ENCODE peak calls at places on chromosomes 6 and 20, in eight cellular contexts. One of them, this sample, is unnamed.

GRCh38 chr6:7461416-7461815 is 71.8 kb downstream of the RIOK1 start:
- DNase-seq in H1: no peak
- DNase-seq in HL-60: no peak
- DNase-seq in SK-N-SH: no peak
- DNase-seq in breast epithelium: no peak
- DNase-seq in suprapubic skin: no peak
- DNase-seq in stomach: no peak
- DNase-seq in upper lobe of left lung: no peak
- DNase-seq in this sample: no peak

GRCh38 chr6:21731411-21732031 is 138.0 kb downstream of the SOX4 start:
- DNase-seq in upper lobe of left lung: peak; percentile 70
- DNase-seq in HL-60: no peak
- DNase-seq in suprapubic skin: no peak
- DNase-seq in SK-N-SH: no peak
- DNase-seq in H1: no peak
- DNase-seq in stomach: no peak
- DNase-seq in breast epithelium: peak; percentile 74
- DNase-seq in this sample: no peak

GRCh38 chr6:164308339-164308738 is 893.8 kb downstream of the QKI start:
- DNase-seq in upper lobe of left lung: no peak
- DNase-seq in stomach: no peak
- DNase-seq in H1: no peak
- DNase-seq in breast epithelium: no peak
- DNase-seq in suprapubic skin: no peak
- DNase-seq in HL-60: no peak
- DNase-seq in SK-N-SH: no peak
- DNase-seq in this sample: no peak

GRCh38 chr6:158636778-158637177 is 7.8 kb downstream of the DYNLT1 start:
- DNase-seq in suprapubic skin: no peak
- DNase-seq in stomach: no peak
- DNase-seq in upper lobe of left lung: no peak
- DNase-seq in breast epithelium: no peak
- DNase-seq in SK-N-SH: no peak
- DNase-seq in HL-60: no peak
- DNase-seq in H1: no peak
- DNase-seq in this sample: no peak

GRCh38 chr6:107075951-107076381 is 39.3 kb downstream of the BEND3 start:
- DNase-seq in stomach: no peak
- DNase-seq in HL-60: no peak
- DNase-seq in breast epithelium: no peak
- DNase-seq in suprapubic skin: no peak
- DNase-seq in H1: no peak
- DNase-seq in SK-N-SH: no peak
- DNase-seq in upper lobe of left lung: no peak
- DNase-seq in this sample: no peak

GRCh38 chr6:53862517-53863457 is 68.0 kb downstream of the LRRC1 start:
- DNase-seq in stomach: no peak
- DNase-seq in suprapubic skin: no peak
- DNase-seq in upper lobe of left lung: no peak
- DNase-seq in SK-N-SH: no peak
- DNase-seq in H1: no peak
- DNase-seq in HL-60: no peak
- DNase-seq in breast epithelium: no peak
- DNase-seq in this sample: no peak

GRCh38 chr20:15927893-15928650 is 645.2 kb downstream of the KIF16B start:
- DNase-seq in breast epithelium: no peak
- DNase-seq in suprapubic skin: no peak
- DNase-seq in stomach: no peak
- DNase-seq in H1: no peak
- DNase-seq in SK-N-SH: no peak
- DNase-seq in upper lobe of left lung: no peak
- DNase-seq in HL-60: no peak
- DNase-seq in this sample: no peak

GRCh38 chr6:87436435-87436834 is 28.7 kb downstream of the CFAP206 start:
- DNase-seq in stomach: peak; percentile 34
- DNase-seq in suprapubic skin: no peak
- DNase-seq in breast epithelium: no peak
- DNase-seq in H1: peak; percentile 38
- DNase-seq in HL-60: peak; percentile 51
- DNase-seq in upper lobe of left lung: peak; percentile 25
- DNase-seq in SK-N-SH: no peak
- DNase-seq in this sample: peak; percentile 59

GRCh38 chr6:56235245-56235644 is 12.1 kb downstream of the COL21A1 start:
- DNase-seq in HL-60: no peak
- DNase-seq in SK-N-SH: no peak
- DNase-seq in breast epithelium: no peak
- DNase-seq in stomach: no peak
- DNase-seq in upper lobe of left lung: no peak
- DNase-seq in suprapubic skin: no peak
- DNase-seq in H1: no peak
- DNase-seq in this sample: no peak

GRCh38 chr20:34544109-34544793 is 14.3 kb upstream of the MAP1LC3A start:
- DNase-seq in breast epithelium: no peak
- DNase-seq in upper lobe of left lung: no peak
- DNase-seq in suprapubic skin: no peak
- DNase-seq in HL-60: no peak
- DNase-seq in H1: no peak
- DNase-seq in stomach: no peak
- DNase-seq in SK-N-SH: no peak
- DNase-seq in this sample: no peak

GRCh38 chr20:18443841-18444240 is 23.0 kb downstream of the DZANK1 start:
- DNase-seq in SK-N-SH: peak; percentile 13
- DNase-seq in suprapubic skin: no peak
- DNase-seq in HL-60: no peak
- DNase-seq in upper lobe of left lung: no peak
- DNase-seq in H1: no peak
- DNase-seq in breast epithelium: no peak
- DNase-seq in stomach: no peak
- DNase-seq in this sample: no peak

GRCh38 chr6:30025197-30025596 is 35.9 kb upstream of the POLR1H start:
- DNase-seq in HL-60: no peak
- DNase-seq in suprapubic skin: no peak
- DNase-seq in stomach: no peak
- DNase-seq in H1: no peak
- DNase-seq in SK-N-SH: no peak
- DNase-seq in upper lobe of left lung: no peak
- DNase-seq in breast epithelium: no peak
- DNase-seq in this sample: no peak

GRCh38 chr6:63576147-63576772 is 4.0 kb downstream of the LOC128125822 start:
- DNase-seq in upper lobe of left lung: no peak
- DNase-seq in breast epithelium: no peak
- DNase-seq in stomach: no peak
- DNase-seq in SK-N-SH: no peak
- DNase-seq in suprapubic skin: no peak
- DNase-seq in HL-60: no peak
- DNase-seq in H1: no peak
- DNase-seq in this sample: no peak

GRCh38 chr6:63574554-63574900 is 2.2 kb downstream of the LOC128125822 start:
- DNase-seq in upper lobe of left lung: no peak
- DNase-seq in breast epithelium: no peak
- DNase-seq in HL-60: no peak
- DNase-seq in stomach: no peak
- DNase-seq in SK-N-SH: no peak
- DNase-seq in suprapubic skin: no peak
- DNase-seq in H1: no peak
- DNase-seq in this sample: no peak

GRCh38 chr6:63579937-63580703 is 7.8 kb downstream of the LOC128125822 start:
- DNase-seq in breast epithelium: no peak
- DNase-seq in H1: no peak
- DNase-seq in SK-N-SH: no peak
- DNase-seq in HL-60: no peak
- DNase-seq in suprapubic skin: no peak
- DNase-seq in upper lobe of left lung: no peak
- DNase-seq in stomach: no peak
- DNase-seq in this sample: no peak

GRCh38 chr6:63578757-63579156 is 6.5 kb downstream of the LOC128125822 start:
- DNase-seq in HL-60: no peak
- DNase-seq in SK-N-SH: no peak
- DNase-seq in H1: no peak
- DNase-seq in upper lobe of left lung: no peak
- DNase-seq in stomach: no peak
- DNase-seq in breast epithelium: no peak
- DNase-seq in suprapubic skin: no peak
- DNase-seq in this sample: no peak

DNA sequence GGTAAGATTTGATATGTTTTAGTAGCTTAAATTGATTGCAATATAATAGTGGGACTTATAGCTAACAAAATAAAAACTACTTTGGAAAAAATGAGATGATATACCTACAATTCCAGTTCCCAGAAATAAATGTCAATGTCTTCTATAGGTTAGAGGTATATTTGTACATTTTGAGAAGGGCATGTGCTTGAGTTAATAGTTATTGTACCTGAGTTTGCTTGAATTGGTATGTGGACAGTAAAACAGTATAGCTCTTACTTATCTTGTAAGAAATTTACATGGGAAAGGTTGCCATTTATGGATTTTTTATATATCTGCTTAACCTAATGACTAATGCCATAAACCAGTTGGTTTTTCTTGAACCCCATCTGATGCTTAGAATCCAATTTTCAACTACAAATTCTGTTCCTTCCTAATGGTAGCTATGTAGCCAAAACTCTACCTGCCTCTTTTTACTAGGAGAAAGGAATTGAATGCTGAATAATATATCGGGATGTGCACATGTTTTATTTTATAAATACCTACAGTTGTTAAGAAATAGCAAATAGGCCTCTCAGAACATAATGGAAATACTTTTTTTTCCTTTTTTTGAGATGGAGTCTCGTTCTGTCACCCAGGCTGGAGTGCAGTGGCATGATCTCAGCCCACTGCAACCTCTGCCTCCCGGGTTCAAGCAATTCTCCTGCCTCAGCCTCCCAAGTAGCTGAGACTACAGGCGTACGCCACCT is 4.9 kb downstream of the LOC128125822 start:
- DNase-seq in HL-60: no peak
- DNase-seq in breast epithelium: no peak
- DNase-seq in SK-N-SH: no peak
- DNase-seq in suprapubic skin: no peak
- DNase-seq in stomach: no peak
- DNase-seq in upper lobe of left lung: no peak
- DNase-seq in H1: no peak
- DNase-seq in this sample: no peak
- TF ChIP-seq POLR2AphosphoS5 in HL-60: no peak
- TF ChIP-seq POLR2AphosphoS5 in breast epithelium: no peak
- TF ChIP-seq POLR2AphosphoS5 in SK-N-SH: no peak
- TF ChIP-seq POLR2AphosphoS5 in suprapubic skin: no peak
- TF ChIP-seq POLR2AphosphoS5 in stomach: no peak
- TF ChIP-seq POLR2AphosphoS5 in upper lobe of left lung: no peak
- TF ChIP-seq POLR2AphosphoS5 in H1: no peak
- TF ChIP-seq POLR2AphosphoS5 in this sample: no peak

DNA sequence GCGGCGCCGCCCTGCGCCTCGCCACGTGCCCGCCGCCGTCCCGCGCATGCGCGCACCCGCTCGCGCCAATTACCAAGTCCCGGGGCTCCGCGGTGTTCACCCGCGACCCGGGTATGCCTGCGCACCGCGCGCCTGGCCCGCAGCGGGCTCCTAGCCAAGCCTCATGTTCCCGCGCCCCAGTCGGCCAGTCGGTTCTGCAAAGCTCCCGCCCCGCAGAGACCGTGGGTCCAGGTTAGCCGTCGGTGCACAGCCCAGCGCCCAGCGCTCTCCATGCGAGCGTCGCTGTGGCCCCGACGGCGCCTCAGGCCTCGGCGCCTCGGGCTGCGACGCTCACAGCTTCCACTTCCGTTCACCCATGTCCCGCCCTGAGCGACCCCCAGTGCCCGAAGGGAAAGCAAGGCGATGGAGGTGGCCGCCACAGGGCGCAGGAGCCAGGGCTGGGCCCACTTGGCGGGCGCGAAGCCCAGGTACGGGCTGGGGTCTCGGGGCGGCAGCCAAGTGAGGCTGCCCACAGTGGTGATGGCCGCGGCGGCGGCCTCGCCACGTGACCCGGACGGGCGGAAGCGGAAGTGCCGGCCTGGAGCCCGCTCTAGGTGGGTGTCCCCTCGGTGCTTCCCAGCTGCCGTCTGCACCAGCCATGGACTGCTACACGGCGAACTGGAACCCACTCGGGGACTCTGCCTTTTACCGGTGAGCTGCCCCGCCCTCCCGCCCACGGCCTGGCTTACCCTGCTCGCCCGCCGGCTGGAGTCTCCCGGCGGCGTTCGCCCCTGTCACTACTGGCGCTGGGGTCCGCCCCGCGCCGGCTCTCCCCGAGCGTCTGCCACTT is at the start of the genes PCED1A and VPS16:
- DNase-seq in SK-N-SH: peak; percentile 99
- DNase-seq in HL-60: peak; percentile 86
- DNase-seq in upper lobe of left lung: peak; percentile 90
- DNase-seq in suprapubic skin: peak; percentile 93
- DNase-seq in H1: peak; percentile 49
- DNase-seq in breast epithelium: peak; percentile 75
- DNase-seq in stomach: peak; percentile 89
- DNase-seq in this sample: peak; percentile 86
- TF ChIP-seq POLR2AphosphoS5 in SK-N-SH: peak; percentile 67
- TF ChIP-seq POLR2AphosphoS5 in HL-60: peak; percentile 62
- TF ChIP-seq POLR2AphosphoS5 in upper lobe of left lung: peak; percentile 69
- TF ChIP-seq POLR2AphosphoS5 in suprapubic skin: peak; percentile 63
- TF ChIP-seq POLR2AphosphoS5 in H1: no peak
- TF ChIP-seq POLR2AphosphoS5 in breast epithelium: peak; percentile 67
- TF ChIP-seq POLR2AphosphoS5 in stomach: peak; percentile 51
- TF ChIP-seq POLR2AphosphoS5 in this sample: no peak

GRCh38 chr6:168117942-168118341 is 38.9 kb upstream of the FRMD1 start:
- DNase-seq in SK-N-SH: peak; percentile 32
- DNase-seq in HL-60: no peak
- DNase-seq in breast epithelium: no peak
- DNase-seq in suprapubic skin: peak; percentile 31
- DNase-seq in upper lobe of left lung: peak; percentile 8
- DNase-seq in stomach: no peak
- DNase-seq in H1: no peak
- DNase-seq in this sample: no peak
- TF ChIP-seq POLR2AphosphoS5 in SK-N-SH: no peak
- TF ChIP-seq POLR2AphosphoS5 in HL-60: no peak
- TF ChIP-seq POLR2AphosphoS5 in breast epithelium: no peak
- TF ChIP-seq POLR2AphosphoS5 in suprapubic skin: no peak
- TF ChIP-seq POLR2AphosphoS5 in upper lobe of left lung: no peak
- TF ChIP-seq POLR2AphosphoS5 in stomach: no peak
- TF ChIP-seq POLR2AphosphoS5 in H1: no peak
- TF ChIP-seq POLR2AphosphoS5 in this sample: no peak

GRCh38 chr6:155187994-155188706 is 75.7 kb upstream of the CLDN20 start:
- DNase-seq in SK-N-SH: no peak
- DNase-seq in stomach: no peak
- DNase-seq in suprapubic skin: no peak
- DNase-seq in breast epithelium: no peak
- DNase-seq in H1: no peak
- DNase-seq in HL-60: no peak
- DNase-seq in upper lobe of left lung: no peak
- DNase-seq in this sample: no peak

GRCh38 chr6:155186052-155186658 is 77.7 kb upstream of the CLDN20 start:
- DNase-seq in HL-60: no peak
- DNase-seq in breast epithelium: no peak
- DNase-seq in upper lobe of left lung: no peak
- DNase-seq in H1: no peak
- DNase-seq in stomach: no peak
- DNase-seq in suprapubic skin: no peak
- DNase-seq in SK-N-SH: no peak
- DNase-seq in this sample: no peak

GRCh38 chr6:155187096-155187495 is 76.7 kb upstream of the CLDN20 start:
- DNase-seq in SK-N-SH: no peak
- DNase-seq in HL-60: no peak
- DNase-seq in upper lobe of left lung: no peak
- DNase-seq in stomach: no peak
- DNase-seq in suprapubic skin: no peak
- DNase-seq in breast epithelium: no peak
- DNase-seq in H1: no peak
- DNase-seq in this sample: no peak

GRCh38 chr6:155190667-155191066 is 73.1 kb upstream of the CLDN20 start:
- DNase-seq in HL-60: no peak
- DNase-seq in SK-N-SH: no peak
- DNase-seq in upper lobe of left lung: no peak
- DNase-seq in breast epithelium: no peak
- DNase-seq in suprapubic skin: no peak
- DNase-seq in stomach: no peak
- DNase-seq in H1: no peak
- DNase-seq in this sample: no peak

GRCh38 chr6:155188707-155189496 is 74.9 kb upstream of the CLDN20 start:
- DNase-seq in breast epithelium: no peak
- DNase-seq in SK-N-SH: no peak
- DNase-seq in upper lobe of left lung: no peak
- DNase-seq in suprapubic skin: no peak
- DNase-seq in H1: no peak
- DNase-seq in HL-60: no peak
- DNase-seq in stomach: no peak
- DNase-seq in this sample: no peak
- TF ChIP-seq POLR2AphosphoS5 in breast epithelium: no peak
- TF ChIP-seq POLR2AphosphoS5 in SK-N-SH: peak; percentile 36
- TF ChIP-seq POLR2AphosphoS5 in upper lobe of left lung: no peak
- TF ChIP-seq POLR2AphosphoS5 in suprapubic skin: no peak
- TF ChIP-seq POLR2AphosphoS5 in H1: no peak
- TF ChIP-seq POLR2AphosphoS5 in HL-60: no peak
- TF ChIP-seq POLR2AphosphoS5 in stomach: peak; percentile 0
- TF ChIP-seq POLR2AphosphoS5 in this sample: no peak

This sample was measured in K562.